ENCODE peak calls at places on chromosome 15, in nine cellular contexts. One of them, this sample, is unnamed.

GRCh38 chr15:40327338-40327917 is 3.9 kb downstream of the INAFM2 start:
- DNase-seq in IMR-90: no peak
- DNase-seq in prostate gland: no peak
- DNase-seq in mesendoderm: no peak
- DNase-seq in A172: no peak
- DNase-seq in COR-L47: no peak
- DNase-seq in AG09309: no peak
- DNase-seq in stimulated activated CD4-positive, alpha-beta T cell treated with anti-CD3 and anti-CD28 coated beads, Interleukin-4, amount 100 ng/mL, for 1 hour: no peak
- DNase-seq in adrenal gland: no peak
- DNase-seq in this sample: no peak

GRCh38 chr15:77816983-77817382 is 184.3 kb upstream of the LINGO1 start:
- DNase-seq in IMR-90: no peak
- DNase-seq in prostate gland: no peak
- DNase-seq in mesendoderm: no peak
- DNase-seq in A172: no peak
- DNase-seq in COR-L47: no peak
- DNase-seq in AG09309: no peak
- DNase-seq in stimulated activated CD4-positive, alpha-beta T cell treated with anti-CD3 and anti-CD28 coated beads, Interleukin-4, amount 100 ng/mL, for 1 hour: no peak
- DNase-seq in adrenal gland: no peak
- DNase-seq in this sample: no peak

GRCh38 chr15:51336011-51336410 is 2.4 kb downstream of the CYP19A1 start:
- DNase-seq in IMR-90: no peak
- DNase-seq in prostate gland: no peak
- DNase-seq in mesendoderm: no peak
- DNase-seq in A172: no peak
- DNase-seq in COR-L47: no peak
- DNase-seq in AG09309: no peak
- DNase-seq in stimulated activated CD4-positive, alpha-beta T cell treated with anti-CD3 and anti-CD28 coated beads, Interleukin-4, amount 100 ng/mL, for 1 hour: no peak
- DNase-seq in adrenal gland: no peak
- DNase-seq in this sample: no peak

GRCh38 chr15:51688863-51689262 is 7.6 kb downstream of the SCG3 start:
- DNase-seq in IMR-90: peak
- DNase-seq in prostate gland: no peak
- DNase-seq in mesendoderm: peak
- DNase-seq in A172: no peak
- DNase-seq in COR-L47: no peak
- DNase-seq in AG09309: no peak
- DNase-seq in stimulated activated CD4-positive, alpha-beta T cell treated with anti-CD3 and anti-CD28 coated beads, Interleukin-4, amount 100 ng/mL, for 1 hour: no peak
- DNase-seq in adrenal gland: no peak
- DNase-seq in this sample: peak

GRCh38 chr15:80942266-80942665 is 47.4 kb downstream of the MESD start:
- DNase-seq in IMR-90: no peak
- DNase-seq in prostate gland: no peak
- DNase-seq in mesendoderm: no peak
- DNase-seq in A172: no peak
- DNase-seq in COR-L47: no peak
- DNase-seq in AG09309: no peak
- DNase-seq in stimulated activated CD4-positive, alpha-beta T cell treated with anti-CD3 and anti-CD28 coated beads, Interleukin-4, amount 100 ng/mL, for 1 hour: no peak
- DNase-seq in adrenal gland: no peak
- DNase-seq in this sample: no peak

GRCh38 chr15:58457466-58457965 is 25.7 kb downstream of the LIPC start:
- DNase-seq in IMR-90: peak
- DNase-seq in prostate gland: no peak
- DNase-seq in mesendoderm: no peak
- DNase-seq in A172: peak
- DNase-seq in COR-L47: no peak
- DNase-seq in AG09309: peak
- DNase-seq in stimulated activated CD4-positive, alpha-beta T cell treated with anti-CD3 and anti-CD28 coated beads, Interleukin-4, amount 100 ng/mL, for 1 hour: no peak
- DNase-seq in adrenal gland: no peak
- DNase-seq in this sample: no peak

GRCh38 chr15:78438595-78439285 is 724 bp downstream of the IREB2 start:
- DNase-seq in IMR-90: no peak
- DNase-seq in prostate gland: peak
- DNase-seq in mesendoderm: peak
- DNase-seq in A172: no peak
- DNase-seq in COR-L47: peak
- DNase-seq in AG09309: no peak
- DNase-seq in stimulated activated CD4-positive, alpha-beta T cell treated with anti-CD3 and anti-CD28 coated beads, Interleukin-4, amount 100 ng/mL, for 1 hour: peak
- DNase-seq in adrenal gland: no peak
- DNase-seq in this sample: peak

GRCh38 chr15:98363416-98363815 is 284.9 kb upstream of the IGF1R start:
- DNase-seq in IMR-90: no peak
- DNase-seq in prostate gland: no peak
- DNase-seq in mesendoderm: no peak
- DNase-seq in A172: no peak
- DNase-seq in COR-L47: no peak
- DNase-seq in AG09309: no peak
- DNase-seq in stimulated activated CD4-positive, alpha-beta T cell treated with anti-CD3 and anti-CD28 coated beads, Interleukin-4, amount 100 ng/mL, for 1 hour: no peak
- DNase-seq in adrenal gland: no peak
- DNase-seq in this sample: no peak

GRCh38 chr15:63094495-63094931 is 27.1 kb upstream of the LACTB start:
- DNase-seq in IMR-90: peak
- DNase-seq in prostate gland: no peak
- DNase-seq in mesendoderm: peak
- DNase-seq in A172: peak
- DNase-seq in COR-L47: no peak
- DNase-seq in AG09309: no peak
- DNase-seq in stimulated activated CD4-positive, alpha-beta T cell treated with anti-CD3 and anti-CD28 coated beads, Interleukin-4, amount 100 ng/mL, for 1 hour: no peak
- DNase-seq in adrenal gland: no peak
- DNase-seq in this sample: no peak

GRCh38 chr15:80934761-80935221 is 54.8 kb downstream of the MESD start:
- DNase-seq in IMR-90: peak
- DNase-seq in prostate gland: no peak
- DNase-seq in mesendoderm: peak
- DNase-seq in A172: peak
- DNase-seq in COR-L47: no peak
- DNase-seq in AG09309: no peak
- DNase-seq in stimulated activated CD4-positive, alpha-beta T cell treated with anti-CD3 and anti-CD28 coated beads, Interleukin-4, amount 100 ng/mL, for 1 hour: no peak
- DNase-seq in adrenal gland: no peak
- DNase-seq in this sample: no peak

GRCh38 chr15:82916161-82916952 is 36.2 kb downstream of the HOMER2 start:
- DNase-seq in IMR-90: no peak
- DNase-seq in prostate gland: no peak
- DNase-seq in mesendoderm: no peak
- DNase-seq in A172: no peak
- DNase-seq in COR-L47: no peak
- DNase-seq in AG09309: no peak
- DNase-seq in stimulated activated CD4-positive, alpha-beta T cell treated with anti-CD3 and anti-CD28 coated beads, Interleukin-4, amount 100 ng/mL, for 1 hour: no peak
- DNase-seq in adrenal gland: no peak
- DNase-seq in this sample: no peak

GRCh38 chr15:101470548-101471239 is 18.8 kb downstream of the PCSK6 start:
- DNase-seq in IMR-90: no peak
- DNase-seq in prostate gland: no peak
- DNase-seq in mesendoderm: peak
- DNase-seq in A172: no peak
- DNase-seq in COR-L47: no peak
- DNase-seq in AG09309: no peak
- DNase-seq in stimulated activated CD4-positive, alpha-beta T cell treated with anti-CD3 and anti-CD28 coated beads, Interleukin-4, amount 100 ng/mL, for 1 hour: no peak
- DNase-seq in adrenal gland: no peak
- DNase-seq in this sample: no peak

GRCh38 chr15:71397377-71397776 is 282.1 kb downstream of the THSD4 start:
- DNase-seq in IMR-90: peak
- DNase-seq in prostate gland: no peak
- DNase-seq in mesendoderm: no peak
- DNase-seq in A172: no peak
- DNase-seq in COR-L47: no peak
- DNase-seq in AG09309: no peak
- DNase-seq in stimulated activated CD4-positive, alpha-beta T cell treated with anti-CD3 and anti-CD28 coated beads, Interleukin-4, amount 100 ng/mL, for 1 hour: no peak
- DNase-seq in adrenal gland: peak
- DNase-seq in this sample: no peak

GRCh38 chr15:83155937-83156336 is 48.5 kb downstream of the TM6SF1 start:
- DNase-seq in IMR-90: no peak
- DNase-seq in prostate gland: no peak
- DNase-seq in mesendoderm: peak
- DNase-seq in A172: no peak
- DNase-seq in COR-L47: no peak
- DNase-seq in AG09309: no peak
- DNase-seq in stimulated activated CD4-positive, alpha-beta T cell treated with anti-CD3 and anti-CD28 coated beads, Interleukin-4, amount 100 ng/mL, for 1 hour: no peak
- DNase-seq in adrenal gland: no peak
- DNase-seq in this sample: no peak

GRCh38 chr15:78049691-78050440 is 27.6 kb downstream of the TBC1D2B start:
- DNase-seq in IMR-90: peak
- DNase-seq in prostate gland: no peak
- DNase-seq in mesendoderm: no peak
- DNase-seq in A172: peak
- DNase-seq in COR-L47: no peak
- DNase-seq in AG09309: peak
- DNase-seq in stimulated activated CD4-positive, alpha-beta T cell treated with anti-CD3 and anti-CD28 coated beads, Interleukin-4, amount 100 ng/mL, for 1 hour: peak
- DNase-seq in adrenal gland: no peak
- DNase-seq in this sample: peak

GRCh38 chr15:42373274-42373673 is 14.0 kb downstream of the CAPN3 start:
- DNase-seq in IMR-90: no peak
- DNase-seq in prostate gland: no peak
- DNase-seq in mesendoderm: no peak
- DNase-seq in A172: no peak
- DNase-seq in COR-L47: no peak
- DNase-seq in AG09309: no peak
- DNase-seq in stimulated activated CD4-positive, alpha-beta T cell treated with anti-CD3 and anti-CD28 coated beads, Interleukin-4, amount 100 ng/mL, for 1 hour: no peak
- DNase-seq in adrenal gland: no peak
- DNase-seq in this sample: no peak

GRCh38 chr15:60661075-60661645 is 182.2 kb upstream of the ICE2 start:
- DNase-seq in IMR-90: no peak
- DNase-seq in prostate gland: no peak
- DNase-seq in mesendoderm: no peak
- DNase-seq in A172: no peak
- DNase-seq in COR-L47: no peak
- DNase-seq in AG09309: no peak
- DNase-seq in stimulated activated CD4-positive, alpha-beta T cell treated with anti-CD3 and anti-CD28 coated beads, Interleukin-4, amount 100 ng/mL, for 1 hour: no peak
- DNase-seq in adrenal gland: no peak
- DNase-seq in this sample: no peak

GRCh38 chr15:93087825-93088199 is 1.2 kb downstream of the RGMA start:
- DNase-seq in IMR-90: peak
- DNase-seq in prostate gland: peak
- DNase-seq in mesendoderm: peak
- DNase-seq in A172: peak
- DNase-seq in COR-L47: peak
- DNase-seq in AG09309: no peak
- DNase-seq in stimulated activated CD4-positive, alpha-beta T cell treated with anti-CD3 and anti-CD28 coated beads, Interleukin-4, amount 100 ng/mL, for 1 hour: peak
- DNase-seq in adrenal gland: peak
- DNase-seq in this sample: peak

GRCh38 chr15:25181290-25182097 is 226.7 kb downstream of the SNRPN start:
- DNase-seq in IMR-90: no peak
- DNase-seq in prostate gland: no peak
- DNase-seq in mesendoderm: no peak
- DNase-seq in A172: no peak
- DNase-seq in COR-L47: no peak
- DNase-seq in AG09309: no peak
- DNase-seq in stimulated activated CD4-positive, alpha-beta T cell treated with anti-CD3 and anti-CD28 coated beads, Interleukin-4, amount 100 ng/mL, for 1 hour: no peak
- DNase-seq in adrenal gland: peak
- DNase-seq in this sample: no peak

GRCh38 chr15:63065262-63066234 is 23.0 kb downstream of the TPM1 start:
- DNase-seq in IMR-90: no peak
- DNase-seq in prostate gland: peak
- DNase-seq in mesendoderm: no peak
- DNase-seq in A172: no peak
- DNase-seq in COR-L47: no peak
- DNase-seq in AG09309: no peak
- DNase-seq in stimulated activated CD4-positive, alpha-beta T cell treated with anti-CD3 and anti-CD28 coated beads, Interleukin-4, amount 100 ng/mL, for 1 hour: no peak
- DNase-seq in adrenal gland: no peak
- DNase-seq in this sample: no peak

GRCh38 chr15:67854358-67854757 is 14.5 kb upstream of the RNU6-1 start:
- DNase-seq in IMR-90: no peak
- DNase-seq in prostate gland: no peak
- DNase-seq in mesendoderm: no peak
- DNase-seq in A172: no peak
- DNase-seq in COR-L47: no peak
- DNase-seq in AG09309: no peak
- DNase-seq in stimulated activated CD4-positive, alpha-beta T cell treated with anti-CD3 and anti-CD28 coated beads, Interleukin-4, amount 100 ng/mL, for 1 hour: no peak
- DNase-seq in adrenal gland: no peak
- DNase-seq in this sample: no peak

GRCh38 chr15:90099868-90100854 is 2.1 kb downstream of the IDH2 start:
- DNase-seq in IMR-90: peak
- DNase-seq in prostate gland: peak
- DNase-seq in mesendoderm: no peak
- DNase-seq in A172: peak
- DNase-seq in COR-L47: peak
- DNase-seq in AG09309: peak
- DNase-seq in stimulated activated CD4-positive, alpha-beta T cell treated with anti-CD3 and anti-CD28 coated beads, Interleukin-4, amount 100 ng/mL, for 1 hour: no peak
- DNase-seq in adrenal gland: no peak
- DNase-seq in this sample: no peak

GRCh38 chr15:78988361-78988911 is 43.6 kb upstream of the CTSH start:
- DNase-seq in IMR-90: peak
- DNase-seq in prostate gland: peak
- DNase-seq in mesendoderm: peak
- DNase-seq in A172: peak
- DNase-seq in COR-L47: no peak
- DNase-seq in AG09309: peak
- DNase-seq in stimulated activated CD4-positive, alpha-beta T cell treated with anti-CD3 and anti-CD28 coated beads, Interleukin-4, amount 100 ng/mL, for 1 hour: no peak
- DNase-seq in adrenal gland: peak
- DNase-seq in this sample: peak

This sample was measured in Kasumi-1.